ENCODE peak calls at places on chromosomes 13 and 19, in ten cellular contexts. One of them, this sample, is unnamed.
A peak's percentile ranks its signal among the peaks of the same experiment; 100 is the strongest.

GRCh38 chr19:45177817-45178261 is at the start of gene TRAPPC6A:
- DNase-seq in cardiac muscle cell: no peak
- DNase-seq in prostate gland: no peak
- DNase-seq in uterus: no peak
- DNase-seq in mucosa of descending colon: no peak
- DNase-seq in adrenal gland: no peak
- DNase-seq in HAP-1: no peak
- DNase-seq in pancreas: no peak
- DNase-seq in fibroblast of lung: peak; percentile 74
- DNase-seq in kidney epithelial cell: no peak
- DNase-seq in this sample: no peak

GRCh38 chr13:25247345-25247744 is 39.9 kb downstream of the MTMR6 start:
- DNase-seq in kidney epithelial cell: no peak
- DNase-seq in cardiac muscle cell: no peak
- DNase-seq in mucosa of descending colon: no peak
- DNase-seq in prostate gland: no peak
- DNase-seq in fibroblast of lung: no peak
- DNase-seq in HAP-1: no peak
- DNase-seq in adrenal gland: no peak
- DNase-seq in uterus: no peak
- DNase-seq in pancreas: no peak
- DNase-seq in this sample: no peak

GRCh38 chr19:13002970-13003540 is 7.8 kb downstream of the NFIX start:
- DNase-seq in fibroblast of lung: no peak
- DNase-seq in prostate gland: no peak
- DNase-seq in adrenal gland: no peak
- DNase-seq in HAP-1: no peak
- DNase-seq in cardiac muscle cell: no peak
- DNase-seq in uterus: no peak
- DNase-seq in pancreas: no peak
- DNase-seq in mucosa of descending colon: peak; percentile 34
- DNase-seq in kidney epithelial cell: no peak
- DNase-seq in this sample: no peak

GRCh38 chr13:99263386-99263785 is 5.2 kb upstream of the GPR18 start:
- DNase-seq in uterus: no peak
- DNase-seq in fibroblast of lung: no peak
- DNase-seq in mucosa of descending colon: no peak
- DNase-seq in HAP-1: no peak
- DNase-seq in prostate gland: no peak
- DNase-seq in adrenal gland: no peak
- DNase-seq in kidney epithelial cell: no peak
- DNase-seq in pancreas: no peak
- DNase-seq in cardiac muscle cell: no peak
- DNase-seq in this sample: no peak

GRCh38 chr13:44819245-44819644 is 170.0 kb downstream of the NUFIP1 start:
- DNase-seq in pancreas: no peak
- DNase-seq in kidney epithelial cell: peak; percentile 78
- DNase-seq in mucosa of descending colon: no peak
- DNase-seq in fibroblast of lung: peak; percentile 93
- DNase-seq in HAP-1: no peak
- DNase-seq in adrenal gland: no peak
- DNase-seq in cardiac muscle cell: no peak
- DNase-seq in prostate gland: no peak
- DNase-seq in uterus: no peak
- DNase-seq in this sample: no peak

GRCh38 chr13:19634129-19634740 is 776 bp downstream of the MPHOSPH8 start:
- DNase-seq in fibroblast of lung: peak; percentile 54
- DNase-seq in kidney epithelial cell: no peak
- DNase-seq in adrenal gland: no peak
- DNase-seq in uterus: no peak
- DNase-seq in pancreas: no peak
- DNase-seq in cardiac muscle cell: peak; percentile 33
- DNase-seq in HAP-1: peak; percentile 24
- DNase-seq in prostate gland: peak; percentile 32
- DNase-seq in mucosa of descending colon: no peak
- DNase-seq in this sample: peak; percentile 20

GRCh38 chr13:53174550-53174949 is 145.9 kb downstream of the OLFM4 start:
- DNase-seq in kidney epithelial cell: no peak
- DNase-seq in HAP-1: no peak
- DNase-seq in cardiac muscle cell: no peak
- DNase-seq in uterus: no peak
- DNase-seq in prostate gland: no peak
- DNase-seq in fibroblast of lung: no peak
- DNase-seq in mucosa of descending colon: no peak
- DNase-seq in pancreas: no peak
- DNase-seq in adrenal gland: no peak
- DNase-seq in this sample: no peak

GRCh38 chr13:44713793-44714469 is 137.8 kb upstream of the TSC22D1 start:
- DNase-seq in cardiac muscle cell: no peak
- DNase-seq in mucosa of descending colon: no peak
- DNase-seq in prostate gland: no peak
- DNase-seq in fibroblast of lung: peak; percentile 99
- DNase-seq in HAP-1: no peak
- DNase-seq in uterus: no peak
- DNase-seq in pancreas: no peak
- DNase-seq in kidney epithelial cell: peak; percentile 89
- DNase-seq in adrenal gland: peak; percentile 35
- DNase-seq in this sample: peak; percentile 36

DNA sequence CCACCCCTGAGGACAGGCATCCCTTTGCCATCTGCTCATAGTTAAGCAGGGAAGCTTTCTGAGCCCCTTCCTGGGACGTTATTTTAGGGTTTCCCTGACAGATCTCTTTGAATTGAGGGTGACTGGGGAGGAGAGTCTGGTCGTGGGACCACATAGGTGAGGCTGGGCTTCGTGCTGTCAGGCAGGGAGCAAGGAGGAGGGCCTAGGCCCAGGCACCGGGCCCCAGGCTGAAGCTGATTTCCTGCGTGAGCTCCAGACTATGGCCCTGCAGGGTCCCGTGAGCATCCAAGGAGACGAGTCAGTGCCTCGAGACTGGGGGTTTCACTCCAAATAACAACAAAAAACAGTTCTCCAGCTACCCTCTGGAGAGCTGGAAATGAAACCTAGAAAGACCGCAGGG is 60.4 kb downstream of the MYO9B start:
- DNase-seq in cardiac muscle cell: no peak
- DNase-seq in kidney epithelial cell: no peak
- DNase-seq in uterus: no peak
- DNase-seq in fibroblast of lung: peak; percentile 7
- DNase-seq in adrenal gland: no peak
- DNase-seq in prostate gland: no peak
- DNase-seq in pancreas: no peak
- DNase-seq in mucosa of descending colon: no peak
- DNase-seq in HAP-1: no peak
- DNase-seq in this sample: no peak
- H3K4me3 ChIP-seq in cardiac muscle cell: no peak overlapping the region
- H3K4me3 ChIP-seq in kidney epithelial cell: no peak overlapping the region
- H3K4me3 ChIP-seq in uterus: no peak overlapping the region
- H3K4me3 ChIP-seq in fibroblast of lung: peak overlapping the region; percentile 43
- H3K4me3 ChIP-seq in adrenal gland: no peak overlapping the region
- H3K4me3 ChIP-seq in prostate gland: no peak overlapping the region
- H3K4me3 ChIP-seq in pancreas: no peak overlapping the region
- H3K4me3 ChIP-seq in mucosa of descending colon: no peak overlapping the region
- H3K4me3 ChIP-seq in HAP-1: no peak overlapping the region
- H3K4me3 ChIP-seq in this sample: no peak overlapping the region

GRCh38 chr19:51125421-51126075 is 842 bp downstream of the SIGLEC9 start:
- DNase-seq in uterus: no peak
- DNase-seq in adrenal gland: no peak
- DNase-seq in pancreas: no peak
- DNase-seq in HAP-1: no peak
- DNase-seq in mucosa of descending colon: peak; percentile 47
- DNase-seq in prostate gland: no peak
- DNase-seq in kidney epithelial cell: no peak
- DNase-seq in cardiac muscle cell: no peak
- DNase-seq in fibroblast of lung: no peak
- DNase-seq in this sample: no peak

GRCh38 chr19:51124216-51124615 is 490 bp upstream of the SIGLEC9 start:
- DNase-seq in cardiac muscle cell: no peak
- DNase-seq in prostate gland: no peak
- DNase-seq in uterus: no peak
- DNase-seq in fibroblast of lung: no peak
- DNase-seq in pancreas: no peak
- DNase-seq in adrenal gland: no peak
- DNase-seq in kidney epithelial cell: no peak
- DNase-seq in HAP-1: no peak
- DNase-seq in mucosa of descending colon: peak; percentile 33
- DNase-seq in this sample: no peak

GRCh38 chr19:51122112-51122981 is 2.4 kb upstream of the SIGLEC9 start:
- DNase-seq in cardiac muscle cell: no peak
- DNase-seq in fibroblast of lung: no peak
- DNase-seq in mucosa of descending colon: peak; percentile 48
- DNase-seq in prostate gland: no peak
- DNase-seq in kidney epithelial cell: no peak
- DNase-seq in pancreas: no peak
- DNase-seq in HAP-1: no peak
- DNase-seq in uterus: no peak
- DNase-seq in adrenal gland: no peak
- DNase-seq in this sample: no peak

GRCh38 chr19:51124729-51125128 is at the start of gene SIGLEC9:
- DNase-seq in uterus: no peak
- DNase-seq in prostate gland: no peak
- DNase-seq in mucosa of descending colon: peak; percentile 69
- DNase-seq in cardiac muscle cell: no peak
- DNase-seq in adrenal gland: peak; percentile 63
- DNase-seq in HAP-1: no peak
- DNase-seq in fibroblast of lung: no peak
- DNase-seq in pancreas: no peak
- DNase-seq in kidney epithelial cell: no peak
- DNase-seq in this sample: no peak

DNA sequence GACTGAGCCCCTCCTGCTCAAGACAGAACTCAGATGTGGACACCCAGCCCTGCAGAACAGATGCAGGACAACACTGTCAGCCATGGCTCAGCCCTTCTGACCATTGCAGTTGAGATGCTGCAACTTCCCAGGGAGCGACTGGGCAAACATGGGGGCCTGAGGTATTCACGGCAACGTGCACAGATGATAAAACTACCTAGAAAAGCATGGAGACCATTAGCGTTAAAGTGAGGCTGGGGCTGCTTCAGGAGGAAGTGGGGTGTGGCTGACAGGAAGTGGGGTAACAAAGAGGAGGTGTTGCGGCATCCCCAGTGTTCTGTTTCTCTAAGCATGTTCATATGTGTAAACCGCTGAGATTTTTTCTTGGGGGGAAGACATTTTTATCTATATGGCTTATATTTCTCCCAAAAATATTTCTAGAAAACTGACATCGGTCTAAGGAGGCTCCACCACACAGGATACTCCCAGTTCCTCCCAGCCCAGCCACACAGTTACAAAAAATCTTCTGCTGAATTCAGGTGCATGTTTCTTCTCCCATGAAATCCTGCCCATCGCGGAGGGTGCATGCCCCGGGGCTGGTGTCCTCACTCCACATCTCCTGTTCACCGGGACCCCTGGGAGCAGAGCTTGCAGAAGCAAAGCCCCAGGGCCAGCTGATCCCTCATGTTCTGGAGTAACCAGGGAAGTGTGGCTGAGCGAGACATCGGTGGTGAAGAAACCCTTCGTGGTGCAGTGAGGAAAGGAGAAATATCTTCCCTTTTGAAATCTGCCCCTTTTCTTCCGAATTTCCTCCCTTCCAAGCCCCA is 1.1 kb upstream of the SIGLEC9 start:
- DNase-seq in cardiac muscle cell: no peak
- DNase-seq in prostate gland: no peak
- DNase-seq in pancreas: no peak
- DNase-seq in HAP-1: no peak
- DNase-seq in kidney epithelial cell: no peak
- DNase-seq in uterus: no peak
- DNase-seq in fibroblast of lung: no peak
- DNase-seq in mucosa of descending colon: peak; percentile 53
- DNase-seq in adrenal gland: peak; percentile 51
- DNase-seq in this sample: no peak
- H3K4me3 ChIP-seq in cardiac muscle cell: no peak overlapping the region
- H3K4me3 ChIP-seq in prostate gland: no peak overlapping the region
- H3K4me3 ChIP-seq in pancreas: no peak overlapping the region
- H3K4me3 ChIP-seq in HAP-1: no peak overlapping the region
- H3K4me3 ChIP-seq in kidney epithelial cell: no peak overlapping the region
- H3K4me3 ChIP-seq in uterus: no peak overlapping the region
- H3K4me3 ChIP-seq in fibroblast of lung: no peak overlapping the region
- H3K4me3 ChIP-seq in mucosa of descending colon: no peak overlapping the region
- H3K4me3 ChIP-seq in adrenal gland: no peak overlapping the region
- H3K4me3 ChIP-seq in this sample: no peak overlapping the region

GRCh38 chr19:35959040-35959967 is 23.1 kb downstream of the LRFN3 start:
- DNase-seq in HAP-1: peak; percentile 27
- DNase-seq in prostate gland: no peak
- DNase-seq in kidney epithelial cell: no peak
- DNase-seq in adrenal gland: no peak
- DNase-seq in uterus: peak; percentile 35
- DNase-seq in mucosa of descending colon: peak; percentile 82
- DNase-seq in pancreas: no peak
- DNase-seq in fibroblast of lung: no peak
- DNase-seq in cardiac muscle cell: no peak
- DNase-seq in this sample: peak; percentile 60

GRCh38 chr19:35959968-35960320 is 23.8 kb downstream of the LRFN3 start:
- DNase-seq in kidney epithelial cell: no peak
- DNase-seq in HAP-1: no peak
- DNase-seq in pancreas: no peak
- DNase-seq in adrenal gland: no peak
- DNase-seq in mucosa of descending colon: no peak
- DNase-seq in cardiac muscle cell: no peak
- DNase-seq in uterus: no peak
- DNase-seq in prostate gland: no peak
- DNase-seq in fibroblast of lung: no peak
- DNase-seq in this sample: no peak

GRCh38 chr19:35955881-35956634 is 19.9 kb downstream of the LRFN3 start:
- DNase-seq in uterus: no peak
- DNase-seq in mucosa of descending colon: no peak
- DNase-seq in cardiac muscle cell: no peak
- DNase-seq in prostate gland: no peak
- DNase-seq in adrenal gland: no peak
- DNase-seq in fibroblast of lung: no peak
- DNase-seq in kidney epithelial cell: no peak
- DNase-seq in pancreas: no peak
- DNase-seq in HAP-1: peak; percentile 62
- DNase-seq in this sample: peak; percentile 43

GRCh38 chr19:35960432-35960972 is 24.3 kb downstream of the LRFN3 start:
- DNase-seq in mucosa of descending colon: no peak
- DNase-seq in cardiac muscle cell: no peak
- DNase-seq in HAP-1: no peak
- DNase-seq in kidney epithelial cell: no peak
- DNase-seq in prostate gland: no peak
- DNase-seq in uterus: no peak
- DNase-seq in pancreas: no peak
- DNase-seq in fibroblast of lung: no peak
- DNase-seq in adrenal gland: no peak
- DNase-seq in this sample: no peak

GRCh38 chr19:35958660-35959039 is 22.5 kb downstream of the LRFN3 start:
- DNase-seq in kidney epithelial cell: no peak
- DNase-seq in prostate gland: no peak
- DNase-seq in mucosa of descending colon: no peak
- DNase-seq in pancreas: no peak
- DNase-seq in cardiac muscle cell: no peak
- DNase-seq in adrenal gland: no peak
- DNase-seq in fibroblast of lung: no peak
- DNase-seq in uterus: no peak
- DNase-seq in HAP-1: no peak
- DNase-seq in this sample: no peak
- H3K4me3 ChIP-seq in kidney epithelial cell: no peak overlapping the region
- H3K4me3 ChIP-seq in prostate gland: no peak overlapping the region
- H3K4me3 ChIP-seq in mucosa of descending colon: no peak overlapping the region
- H3K4me3 ChIP-seq in pancreas: no peak overlapping the region
- H3K4me3 ChIP-seq in cardiac muscle cell: no peak overlapping the region
- H3K4me3 ChIP-seq in adrenal gland: no peak overlapping the region
- H3K4me3 ChIP-seq in fibroblast of lung: no peak overlapping the region
- H3K4me3 ChIP-seq in uterus: no peak overlapping the region
- H3K4me3 ChIP-seq in HAP-1: no peak overlapping the region
- H3K4me3 ChIP-seq in this sample: peak overlapping the region; percentile 15

GRCh38 chr19:11944656-11945055 is 19.7 kb downstream of the ZNF700 start:
- DNase-seq in cardiac muscle cell: no peak
- DNase-seq in fibroblast of lung: no peak
- DNase-seq in mucosa of descending colon: no peak
- DNase-seq in HAP-1: no peak
- DNase-seq in uterus: no peak
- DNase-seq in prostate gland: no peak
- DNase-seq in adrenal gland: no peak
- DNase-seq in pancreas: no peak
- DNase-seq in kidney epithelial cell: no peak
- DNase-seq in this sample: no peak

GRCh38 chr19:11948646-11949045 is 16.2 kb upstream of the ZNF763 start:
- DNase-seq in prostate gland: no peak
- DNase-seq in HAP-1: no peak
- DNase-seq in adrenal gland: no peak
- DNase-seq in cardiac muscle cell: no peak
- DNase-seq in fibroblast of lung: no peak
- DNase-seq in uterus: no peak
- DNase-seq in pancreas: no peak
- DNase-seq in kidney epithelial cell: no peak
- DNase-seq in mucosa of descending colon: no peak
- DNase-seq in this sample: no peak

GRCh38 chr19:11949201-11949600 is 15.6 kb upstream of the ZNF763 start:
- DNase-seq in cardiac muscle cell: no peak
- DNase-seq in fibroblast of lung: no peak
- DNase-seq in prostate gland: no peak
- DNase-seq in kidney epithelial cell: no peak
- DNase-seq in pancreas: no peak
- DNase-seq in mucosa of descending colon: no peak
- DNase-seq in HAP-1: no peak
- DNase-seq in uterus: no peak
- DNase-seq in adrenal gland: no peak
- DNase-seq in this sample: no peak

GRCh38 chr19:11950312-11950711 is 14.5 kb upstream of the ZNF763 start:
- DNase-seq in mucosa of descending colon: no peak
- DNase-seq in adrenal gland: no peak
- DNase-seq in prostate gland: no peak
- DNase-seq in kidney epithelial cell: no peak
- DNase-seq in fibroblast of lung: no peak
- DNase-seq in cardiac muscle cell: no peak
- DNase-seq in pancreas: no peak
- DNase-seq in uterus: no peak
- DNase-seq in HAP-1: no peak
- DNase-seq in this sample: no peak
- H3K4me3 ChIP-seq in mucosa of descending colon: no peak overlapping the region
- H3K4me3 ChIP-seq in adrenal gland: no peak overlapping the region
- H3K4me3 ChIP-seq in prostate gland: no peak overlapping the region
- H3K4me3 ChIP-seq in kidney epithelial cell: no peak overlapping the region
- H3K4me3 ChIP-seq in fibroblast of lung: no peak overlapping the region
- H3K4me3 ChIP-seq in cardiac muscle cell: no peak overlapping the region
- H3K4me3 ChIP-seq in pancreas: no peak overlapping the region
- H3K4me3 ChIP-seq in uterus: no peak overlapping the region
- H3K4me3 ChIP-seq in HAP-1: no peak overlapping the region
- H3K4me3 ChIP-seq in this sample: no peak overlapping the region

This sample was measured in A673.